ENCODE peak calls at places on chromosomes 7 and 10, in seven cellular contexts. X is nephron progenitor cell, F is GM13977, T is BJ, A is kidney, H is transverse colon, P is progenitor cell of endocrine pancreas. K is an unnamed sample.

GRCh38 chr10:132264966-132265877 is 42.5 kb downstream of the STK32C start:
- DNase-seq in P (no peak), F (no peak), X (no peak), H (no peak), T (peak), A (peak), K (no peak)

GRCh38 chr7:88442417-88442816 is 135.7 kb upstream of the STEAP4 start:
- DNase-seq in A (no peak), H (no peak), F (no peak), P (no peak), T (no peak), X (no peak), K (no peak)

GRCh38 chr7:42946616-42946928 is 14.4 kb downstream of the MRPL32 start:
- DNase-seq in A (no peak), H (no peak), X (no peak), P (no peak), T (no peak), F (no peak), K (no peak)

GRCh38 chr10:15558136-15558535 is 161.6 kb downstream of the ITGA8 start:
- DNase-seq in A (no peak), T (peak), H (no peak), F (no peak), X (no peak), P (no peak), K (peak)

GRCh38 chr7:74417419-74417971 is 36.2 kb upstream of the GTF2IRD1 start:
- DNase-seq in H (peak), P (peak), T (no peak), A (peak), X (peak), F (peak), K (peak)

GRCh38 chr7:121501566-121501965 is 105.5 kb upstream of the FAM3C start:
- DNase-seq in X (no peak), A (no peak), F (no peak), H (no peak), P (no peak), T (no peak), K (no peak)

GRCh38 chr7:135169936-135170222 is 628 bp downstream of the CYREN start:
- DNase-seq in H (no peak), P (no peak), A (no peak), X (no peak), T (no peak), F (no peak), K (no peak)

GRCh38 chr10:105785721-105786120 is 1144.6 kb downstream of the SORCS3 start:
- DNase-seq in P (no peak), H (no peak), F (no peak), A (no peak), T (no peak), X (no peak), K (no peak)

GRCh38 chr7:26686448-26686981 is 177.9 kb downstream of the SKAP2 start:
- DNase-seq in H (no peak), P (no peak), X (peak), A (peak), T (peak), F (no peak), K (no peak)

GRCh38 chr7:76048668-76048988 is 722 bp downstream of the MDH2 start:
- DNase-seq in P (no peak), X (no peak), H (peak), A (no peak), F (peak), T (no peak), K (no peak)

GRCh38 chr7:149573519-149573918 is 75.9 kb upstream of the ZNF746 start:
- DNase-seq in X (no peak), P (no peak), H (no peak), T (no peak), F (no peak), A (no peak), K (no peak)

GRCh38 chr10:79235765-79236755 is 111.2 kb upstream of the PPIF start:
- DNase-seq in F (no peak), T (no peak), H (no peak), X (no peak), P (no peak), A (no peak), K (no peak)

GRCh38 chr10:69938541-69938991 is 114.1 kb upstream of the MACROH2A2 start:
- DNase-seq in X (no peak), A (no peak), F (no peak), P (no peak), T (no peak), H (no peak), K (no peak)

GRCh38 chr10:31071232-31071999 is 39.8 kb upstream of the ZNF438 start:
- DNase-seq in H (no peak), T (no peak), X (no peak), F (no peak), P (no peak), A (no peak), K (no peak)

GRCh38 chr7:45917064-45917463 is 4.0 kb downstream of the IGFBP3 start:
- DNase-seq in F (no peak), X (no peak), H (no peak), A (no peak), P (no peak), T (no peak), K (no peak)

GRCh38 chr7:6157685-6158423 is 114.6 kb downstream of the CYTH3 start:
- DNase-seq in X (no peak), A (no peak), F (no peak), T (no peak), H (no peak), P (no peak), K (no peak)

GRCh38 chr7:44625899-44626511 is 19.6 kb downstream of the OGDH start:
- DNase-seq in A (no peak), P (no peak), F (no peak), H (no peak), X (no peak), T (no peak), K (no peak)

GRCh38 chr10:119191881-119192280 is 13.3 kb upstream of the PRDX3 start:
- DNase-seq in P (no peak), F (no peak), X (no peak), H (no peak), T (no peak), A (no peak), K (no peak)

GRCh38 chr7:128427289-128427891 is 17.6 kb upstream of the IMPDH1 start:
- DNase-seq in T (no peak), X (peak), H (no peak), F (peak), P (no peak), A (no peak), K (no peak)

DNA sequence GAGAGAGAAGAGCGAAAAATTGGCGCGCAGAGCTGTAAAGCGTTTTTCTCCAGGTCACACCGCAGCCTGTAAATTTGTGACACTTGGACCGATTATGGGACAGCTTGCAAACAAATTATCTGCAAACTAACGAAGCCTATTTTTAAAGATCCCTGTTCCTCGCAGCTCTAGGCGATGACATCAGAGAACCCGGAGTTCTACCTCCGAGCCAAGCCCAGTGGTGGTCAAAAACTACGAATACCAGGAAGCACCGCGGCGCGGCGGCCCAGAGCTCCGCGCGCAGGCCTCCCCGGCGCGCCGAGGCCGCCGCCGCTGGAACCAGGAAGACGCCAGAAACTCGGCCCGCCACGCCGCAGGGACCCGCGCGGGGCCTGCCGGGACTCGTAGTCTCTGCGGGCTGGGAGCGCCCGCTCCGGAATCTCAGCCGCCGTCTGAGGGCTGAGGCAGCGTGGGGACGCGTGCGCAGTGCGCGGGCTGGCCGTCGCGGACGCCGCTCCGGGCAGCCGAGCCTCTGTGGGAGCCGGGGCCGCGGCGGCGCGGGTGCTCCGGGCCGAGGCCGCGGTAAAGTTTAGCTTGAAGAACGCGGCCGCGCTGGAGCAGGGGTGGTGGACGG is at the start of gene PLEKHA1:
- DNase-seq in A (peak), F (peak), P (peak), X (peak), T (peak), H (peak), K (peak)
- TF ChIP-seq CTCF in A (no peak), F (no peak), P (no peak), X (no peak), T (no peak), H (peak), K (no peak)

GRCh38 chr7:103074519-103075336 is at the start of the genes ARMC10 and FBXL13:
- DNase-seq in F (peak), A (peak), P (peak), T (peak), X (peak), H (peak), K (peak)
- TF ChIP-seq CTCF in F (no peak), A (no peak), P (peak), T (peak), X (peak), H (peak), K (peak)

DNA sequence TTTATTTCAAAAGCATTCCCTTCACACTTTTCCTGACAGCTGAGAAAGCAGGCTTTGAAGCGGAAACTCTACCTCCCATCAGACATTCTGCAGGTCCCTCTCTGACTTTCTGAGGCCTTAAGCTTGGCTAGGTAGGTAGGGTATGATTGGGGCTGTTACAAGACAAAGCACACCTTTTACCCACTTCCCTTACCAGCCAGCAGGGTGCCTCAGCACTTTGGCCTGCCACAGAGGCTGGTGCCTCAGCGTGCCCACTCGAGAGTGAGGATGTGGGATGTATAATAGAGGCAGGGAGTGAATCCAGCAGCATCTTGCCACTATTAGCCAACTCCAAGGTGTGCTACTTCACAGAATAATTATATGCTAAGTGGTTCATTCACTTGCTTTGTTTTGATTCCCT is 70.3 kb upstream of the PDE1C start:
- DNase-seq in H (no peak), P (no peak), X (no peak), F (no peak), A (no peak), T (no peak), K (no peak)
- TF ChIP-seq CTCF in H (no peak), P (peak), X (no peak), F (no peak), A (no peak), T (no peak), K (no peak)

GRCh38 chr7:123070702-123071286 is 75.3 kb upstream of the TAS2R16 start:
- DNase-seq in X (no peak), P (no peak), F (peak), A (no peak), T (no peak), H (no peak), K (no peak)
- TF ChIP-seq CTCF in X (peak), P (peak), F (peak), A (no peak), T (no peak), H (peak), K (peak)

GRCh38 chr7:23520582-23520981 is 11.2 kb downstream of the TRA2A start:
- DNase-seq in P (no peak), H (no peak), T (no peak), F (no peak), A (no peak), X (no peak), K (no peak)
- TF ChIP-seq CTCF in P (peak), H (no peak), T (no peak), F (peak), A (no peak), X (no peak), K (no peak)

GRCh38 chr10:6721480-6721879 is 141.4 kb upstream of the PRKCQ start:
- DNase-seq in T (peak), X (no peak), P (no peak), H (peak), F (no peak), A (peak), K (peak)
- TF ChIP-seq CTCF in T (peak), X (no peak), P (no peak), H (no peak), F (no peak), A (no peak), K (peak)

DNA sequence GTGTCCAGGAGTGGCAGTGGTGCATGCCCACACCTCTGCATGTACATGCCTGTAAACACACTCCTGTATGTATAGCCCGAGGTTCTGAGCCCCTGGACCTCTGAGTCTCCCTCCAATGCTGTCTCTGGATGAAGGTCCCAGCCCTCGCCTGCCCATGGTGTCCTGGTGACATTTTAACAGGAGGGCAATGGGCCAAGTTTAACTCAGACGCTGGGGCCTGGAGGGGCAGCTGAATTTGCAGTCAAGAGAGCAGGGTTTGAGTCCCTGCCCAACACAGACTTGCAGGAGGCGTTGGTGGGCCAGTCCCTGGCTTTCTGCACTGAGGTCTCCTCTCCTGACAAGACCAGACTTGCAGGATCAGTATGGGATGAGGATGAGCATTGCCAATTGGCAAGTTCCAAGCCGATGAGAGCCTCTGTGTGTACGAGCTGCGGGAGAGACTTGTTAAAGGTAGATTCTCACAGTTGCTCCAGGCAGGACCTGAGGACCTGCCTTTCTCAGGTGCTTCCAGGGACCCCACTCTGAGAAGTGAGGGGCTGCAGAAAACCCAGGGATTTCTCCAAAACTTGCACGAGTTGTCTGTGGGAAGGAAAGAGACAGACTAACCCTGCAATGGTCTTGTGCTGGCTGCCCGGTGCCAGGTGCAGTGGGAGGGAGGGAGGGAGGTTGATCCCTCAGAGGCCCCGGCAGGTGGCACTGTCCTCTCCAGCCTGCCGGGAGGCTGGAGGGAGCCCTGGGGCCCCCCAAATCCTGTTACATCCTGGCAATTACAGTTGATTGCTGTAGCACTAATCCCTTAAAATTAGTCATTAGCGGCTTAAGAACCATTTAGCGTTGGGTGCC is 142.0 kb downstream of the ELFN1 start:
- DNase-seq in X (no peak), P (no peak), A (peak), T (no peak), H (no peak), F (peak), K (no peak)
- TF ChIP-seq CTCF in X (peak), P (peak), A (no peak), T (peak), H (peak), F (peak), K (peak)